ENCODE peak calls at places on chromosomes 6 and 20, in six cellular contexts. T, D, I, V, B and E are unnamed samples.

GRCh38 chr6:73941892-73942291 is 245.9 kb downstream of the CD109 start:
- DNase-seq in T (no peak), D (no peak), I (no peak), V (no peak), B (no peak), E (no peak)

GRCh38 chr6:148761532-148761951 is 14.7 kb downstream of the UST start:
- DNase-seq in T (no peak), D (peak; percentile 59), I (no peak), V (no peak), B (peak; percentile 30), E (no peak)

GRCh38 chr6:80163754-80164187 is 57.3 kb downstream of the BCKDHB start:
- DNase-seq in T (peak; percentile 4), D (peak; percentile 82), I (no peak), V (no peak), B (no peak), E (peak; percentile 85)

GRCh38 chr6:26172496-26172958 is 85.3 kb downstream of the HFE start:
- DNase-seq in T (no peak), D (peak; percentile 53), I (no peak), V (no peak), B (peak; percentile 49), E (no peak)

GRCh38 chr6:13273202-13273930 is 55.0 kb downstream of the TBC1D7 start:
- DNase-seq in T (no peak), D (peak; percentile 27), I (no peak), V (no peak), B (no peak), E (no peak)

GRCh38 chr6:44126320-44127149 is 717 bp downstream of the MRPL14 start:
- DNase-seq in T (peak; percentile 42), D (peak; percentile 71), I (peak; percentile 39), V (peak; percentile 50), B (peak; percentile 60), E (no peak)

GRCh38 chr6:33577106-33577535 is 3.0 kb downstream of the BAK1 start:
- DNase-seq in T (no peak), D (no peak), I (peak; percentile 61), V (peak; percentile 67), B (peak; percentile 95), E (no peak)

GRCh38 chr20:48789185-48789668 is 38.6 kb downstream of the PREX1 start:
- DNase-seq in T (no peak), D (no peak), I (no peak), V (no peak), B (no peak), E (no peak)

GRCh38 chr6:28134015-28134414 is 7.7 kb upstream of the ZKSCAN8 start:
- DNase-seq in T (peak; percentile 8), D (peak; percentile 42), I (no peak), V (no peak), B (no peak), E (no peak)

GRCh38 chr20:55935448-55936221 is 69.7 kb downstream of the CBLN4 start:
- DNase-seq in T (no peak), D (no peak), I (no peak), V (no peak), B (no peak), E (no peak)

GRCh38 chr6:1617466-1618304 is 8.0 kb downstream of the FOXC1 start:
- DNase-seq in T (no peak), D (no peak), I (no peak), V (no peak), B (no peak), E (no peak)

GRCh38 chr6:144730088-144730640 is 445.0 kb downstream of the UTRN start:
- DNase-seq in T (no peak), D (no peak), I (no peak), V (no peak), B (no peak), E (no peak)

GRCh38 chr6:118825661-118826060 is 68.3 kb upstream of the ASF1A start:
- DNase-seq in T (no peak), D (no peak), I (no peak), V (no peak), B (no peak), E (no peak)

GRCh38 chr6:45737331-45738056 is 278.2 kb downstream of the CLIC5 start:
- DNase-seq in T (no peak), D (no peak), I (no peak), V (no peak), B (no peak), E (no peak)

GRCh38 chr6:114707081-114707480 is 364.3 kb upstream of the HS3ST5 start:
- DNase-seq in T (no peak), D (no peak), I (no peak), V (no peak), B (no peak), E (no peak)

GRCh38 chr6:137846772-137847313 is 20.2 kb upstream of the TNFAIP3 start:
- DNase-seq in T (no peak), D (no peak), I (no peak), V (peak; percentile 54), B (peak; percentile 24), E (no peak)

GRCh38 chr20:52219441-52219840 is 27.9 kb upstream of the ZFP64 start:
- DNase-seq in T (no peak), D (no peak), I (no peak), V (no peak), B (no peak), E (no peak)

GRCh38 chr6:136037885-136038460 is 186.5 kb downstream of the PDE7B start:
- DNase-seq in T (no peak), D (peak; percentile 82), I (no peak), V (peak; percentile 47), B (no peak), E (no peak)

GRCh38 chr6:138297761-138298298 is 79.5 kb upstream of the PBOV1 start:
- DNase-seq in T (no peak), D (peak; percentile 32), I (no peak), V (no peak), B (no peak), E (no peak)

GRCh38 chr6:84224251-84224650 is 3.2 kb downstream of the CEP162 start:
- DNase-seq in T (no peak), D (peak; percentile 83), I (no peak), V (no peak), B (no peak), E (no peak)

GRCh38 chr20:9258891-9259290 is 190.0 kb downstream of the PLCB4 start:
- DNase-seq in T (no peak), D (no peak), I (no peak), V (no peak), B (no peak), E (no peak)

GRCh38 chr6:133567656-133568055 is 321.3 kb upstream of the TCF21 start:
- DNase-seq in T (no peak), D (peak; percentile 48), I (no peak), V (no peak), B (no peak), E (no peak)

GRCh38 chr20:54865273-54865672 is 389.9 kb downstream of the DOK5 start:
- DNase-seq in T (no peak), D (no peak), I (no peak), V (no peak), B (no peak), E (no peak)

GRCh38 chr6:133099573-133099972 is 141.6 kb upstream of the EYA4 start:
- DNase-seq in T (no peak), D (peak; percentile 32), I (no peak), V (no peak), B (no peak), E (peak; percentile 68)

GRCh38 chr20:57396212-57396611 is 5.0 kb downstream of the RBM38 start:
- DNase-seq in T (no peak), D (no peak), I (no peak), V (no peak), B (no peak), E (no peak)

GRCh38 chr20:57392512-57393271 is 1.5 kb downstream of the RBM38 start:
- DNase-seq in T (no peak), D (no peak), I (no peak), V (peak; percentile 61), B (peak; percentile 77), E (no peak)

GRCh38 chr20:57395111-57395959 is 4.1 kb downstream of the RBM38 start:
- DNase-seq in T (no peak), D (peak; percentile 66), I (peak; percentile 53), V (peak; percentile 80), B (peak; percentile 38), E (no peak)

GRCh38 chr20:57393321-57394086 is 2.3 kb downstream of the RBM38 start:
- DNase-seq in T (no peak), D (no peak), I (no peak), V (no peak), B (no peak), E (no peak)

GRCh38 chr20:57394087-57395082 is 3.2 kb downstream of the RBM38 start:
- DNase-seq in T (no peak), D (no peak), I (no peak), V (no peak), B (no peak), E (no peak)
- H3K4me3 ChIP-seq in T (no peak overlapping the region), D (no peak overlapping the region), I (no peak overlapping the region), V (no peak overlapping the region), B (no peak overlapping the region), E (no peak overlapping the region)

GRCh38 chr20:2102585-2103453 is 1.2 kb downstream of the STK35 start:
- DNase-seq in T (peak; percentile 95), D (peak; percentile 82), I (peak; percentile 84), V (peak; percentile 87), B (peak; percentile 87), E (no peak)
- TF ChIP-seq CTCF in T (no peak), D (no peak), I (no peak), V (no peak), B (peak; percentile 29), E (no peak)

DNA sequence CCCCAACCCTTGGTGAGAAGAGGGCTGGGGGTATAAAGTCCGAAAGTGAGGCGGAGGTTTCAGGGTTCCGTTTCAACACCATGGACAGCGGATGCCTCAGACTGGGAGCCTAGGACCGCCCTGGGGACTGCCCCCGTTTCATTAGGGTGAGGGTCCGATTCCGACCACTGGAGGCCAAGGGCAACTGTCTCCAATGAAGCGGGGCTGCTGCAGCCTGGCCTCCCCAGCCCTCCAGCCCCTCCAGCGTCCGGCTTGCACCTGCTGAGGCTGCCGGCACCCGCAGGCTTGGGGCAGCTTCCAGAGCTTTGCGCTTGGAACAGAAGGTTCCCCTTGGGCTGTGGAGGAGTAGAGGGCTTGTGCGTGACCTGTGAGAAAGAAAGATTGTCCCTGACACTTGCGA is 39.9 kb downstream of the YTHDF1 start:
- DNase-seq in T (no peak), D (no peak), I (no peak), V (no peak), B (no peak), E (no peak)
- H3K4me3 ChIP-seq in T (peak overlapping the region; percentile 4), D (no peak overlapping the region), I (no peak overlapping the region), V (no peak overlapping the region), B (no peak overlapping the region), E (no peak overlapping the region)

DNA sequence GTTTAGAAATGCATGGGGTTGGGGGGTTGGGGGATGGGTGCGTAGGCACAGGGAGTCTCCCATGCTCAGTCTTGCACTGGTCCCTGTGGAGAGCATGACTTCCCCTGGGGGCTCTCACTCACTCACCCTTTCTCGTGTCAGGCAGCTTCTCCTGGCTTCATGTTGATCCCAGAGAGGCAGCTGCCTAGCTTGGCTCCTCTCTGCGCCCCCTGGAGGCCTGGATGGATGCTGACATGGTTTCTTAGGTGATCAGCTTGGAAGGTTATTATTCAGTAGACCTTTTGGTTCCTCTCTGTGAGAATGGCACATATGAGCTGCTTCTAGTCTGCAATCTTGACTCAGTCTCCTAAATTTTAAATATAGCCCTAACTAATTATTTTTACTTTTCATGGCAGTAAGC is 109.3 kb upstream of the FAM83B start:
- DNase-seq in T (no peak), D (no peak), I (no peak), V (no peak), B (no peak), E (no peak)
- TF ChIP-seq CTCF in T (no peak), D (peak; percentile 22), I (no peak), V (no peak), B (no peak), E (peak; percentile 35)